ENCODE peak calls at places on chromosomes 11 and 22, in five cellular contexts. One of them, this sample, is unnamed.

GRCh38 chr11:1751999-1752906 is 1.9 kb upstream of the IFITM10 start:
- DNase-seq in GM03348: no peak
- DNase-seq in A172: no peak
- DNase-seq in NT2/D1: no peak
- DNase-seq in CD8-positive, alpha-beta T cell: no peak
- DNase-seq in this sample: no peak

GRCh38 chr22:33848251-33848650 is 72.0 kb downstream of the LARGE1 start:
- DNase-seq in GM03348: no peak
- DNase-seq in A172: peak; percentile 42
- DNase-seq in NT2/D1: no peak
- DNase-seq in CD8-positive, alpha-beta T cell: no peak
- DNase-seq in this sample: no peak

GRCh38 chr22:43420991-43421665 is 9.3 kb downstream of the MPPED1 start:
- DNase-seq in GM03348: no peak
- DNase-seq in A172: no peak
- DNase-seq in NT2/D1: no peak
- DNase-seq in CD8-positive, alpha-beta T cell: no peak
- DNase-seq in this sample: no peak

GRCh38 chr11:131099013-131099412 is 182.7 kb upstream of the SNX19 start:
- DNase-seq in GM03348: peak; percentile 39
- DNase-seq in A172: no peak
- DNase-seq in NT2/D1: no peak
- DNase-seq in CD8-positive, alpha-beta T cell: no peak
- DNase-seq in this sample: no peak

GRCh38 chr11:76391039-76391438 is 9.9 kb downstream of the GVQW3 start:
- DNase-seq in GM03348: no peak
- DNase-seq in A172: peak; percentile 22
- DNase-seq in NT2/D1: no peak
- DNase-seq in CD8-positive, alpha-beta T cell: no peak
- DNase-seq in this sample: no peak

GRCh38 chr22:39296535-39296934 is 22.9 kb downstream of the RPL3 start:
- DNase-seq in GM03348: no peak
- DNase-seq in A172: no peak
- DNase-seq in NT2/D1: no peak
- DNase-seq in CD8-positive, alpha-beta T cell: no peak
- DNase-seq in this sample: no peak

GRCh38 chr22:37802310-37803194 is 5.2 kb upstream of the GCAT start:
- DNase-seq in GM03348: peak; percentile 78
- DNase-seq in A172: no peak
- DNase-seq in NT2/D1: no peak
- DNase-seq in CD8-positive, alpha-beta T cell: no peak
- DNase-seq in this sample: no peak

GRCh38 chr11:94740083-94740974 is 27.8 kb upstream of the AMOTL1 start:
- DNase-seq in GM03348: peak; percentile 81
- DNase-seq in A172: no peak
- DNase-seq in NT2/D1: no peak
- DNase-seq in CD8-positive, alpha-beta T cell: no peak
- DNase-seq in this sample: no peak

GRCh38 chr11:116517077-116517476 is 255.7 kb downstream of the BUD13 start:
- DNase-seq in GM03348: no peak
- DNase-seq in A172: no peak
- DNase-seq in NT2/D1: no peak
- DNase-seq in CD8-positive, alpha-beta T cell: no peak
- DNase-seq in this sample: no peak

GRCh38 chr22:22161924-22162851 is 82.4 kb upstream of the VPREB1 start:
- DNase-seq in GM03348: no peak
- DNase-seq in A172: no peak
- DNase-seq in NT2/D1: no peak
- DNase-seq in CD8-positive, alpha-beta T cell: no peak
- DNase-seq in this sample: no peak

GRCh38 chr22:48141301-48141700 is 1378.9 kb downstream of the TBC1D22A start:
- DNase-seq in GM03348: no peak
- DNase-seq in A172: no peak
- DNase-seq in NT2/D1: no peak
- DNase-seq in CD8-positive, alpha-beta T cell: no peak
- DNase-seq in this sample: no peak

GRCh38 chr11:66062408-66062807 is 7.7 kb upstream of the PACS1 start:
- DNase-seq in GM03348: no peak
- DNase-seq in A172: no peak
- DNase-seq in NT2/D1: no peak
- DNase-seq in CD8-positive, alpha-beta T cell: no peak
- DNase-seq in this sample: no peak

GRCh38 chr11:66906077-66906929 is 49.4 kb downstream of the LRFN4 start:
- DNase-seq in GM03348: no peak
- DNase-seq in A172: no peak
- DNase-seq in NT2/D1: peak; percentile 63
- DNase-seq in CD8-positive, alpha-beta T cell: no peak
- DNase-seq in this sample: no peak

This sample was measured in H4.